ENCODE peak calls at places on chromosomes 6 and 20, in six cellular contexts. U is cardiac fibroblast, G is heart right ventricle, B is upper lobe of left lung, R is HFFc6, Z is K562. Y is an unnamed sample.

GRCh38 chr6:83183082-83183828 is 9.8 kb downstream of the PGM3 start:
- DNase-seq in U (peak), R (peak), B (no peak), Z (no peak), G (no peak), Y (peak)

GRCh38 chr6:106674541-106675229 is 45.3 kb downstream of the QRSL1 start:
- DNase-seq in B (no peak), G (no peak), R (no peak), U (no peak), Z (no peak), Y (no peak)

GRCh38 chr6:108966236-108966635 is 118.0 kb downstream of the ARMC2 start:
- DNase-seq in Z (no peak), B (no peak), R (no peak), G (no peak), U (no peak), Y (no peak)

GRCh38 chr6:95543798-95544197 is 33.5 kb upstream of the MANEA start:
- DNase-seq in B (no peak), R (no peak), U (no peak), G (no peak), Z (no peak), Y (no peak)

GRCh38 chr6:165747963-165748362 is 84.9 kb upstream of the PDE10A start:
- DNase-seq in B (no peak), G (no peak), Z (no peak), R (no peak), U (no peak), Y (no peak)

GRCh38 chr6:16337280-16337975 is 99.0 kb downstream of the GMPR start:
- DNase-seq in U (peak), B (peak), G (peak), Z (no peak), R (peak), Y (peak)

GRCh38 chr6:11754625-11755289 is 23.8 kb downstream of the ADTRP start:
- DNase-seq in R (peak), Z (no peak), G (no peak), U (no peak), B (no peak), Y (peak)

GRCh38 chr20:8423482-8423881 is 291.4 kb downstream of the PLCB1 start:
- DNase-seq in U (no peak), B (no peak), R (no peak), Z (no peak), G (no peak), Y (no peak)

GRCh38 chr6:111810321-111811235 is 62.7 kb downstream of the FYN start:
- DNase-seq in G (no peak), B (no peak), U (no peak), R (no peak), Z (no peak), Y (no peak)

GRCh38 chr6:120354452-120355098 is 979.7 kb downstream of the TBC1D32 start:
- DNase-seq in Z (no peak), R (no peak), U (no peak), G (no peak), B (no peak), Y (no peak)

GRCh38 chr20:58523072-58523681 is 8.0 kb upstream of the APCDD1L start:
- DNase-seq in U (no peak), B (no peak), G (no peak), Z (no peak), R (no peak), Y (peak)

GRCh38 chr6:130152908-130153510 is 69.7 kb downstream of the SAMD3 start:
- DNase-seq in B (no peak), G (no peak), Z (no peak), R (no peak), U (no peak), Y (no peak)

GRCh38 chr6:44665683-44666082 is 278.2 kb downstream of the CDC5L start:
- DNase-seq in R (no peak), B (no peak), G (no peak), U (peak), Z (no peak), Y (no peak)

GRCh38 chr6:158819977-158820632 is 937 bp upstream of the EZR start:
- DNase-seq in G (no peak), R (peak), Z (no peak), U (peak), B (no peak), Y (peak)

GRCh38 chr6:82906489-82906888 is 159.2 kb downstream of the UBE3D start:
- DNase-seq in Z (no peak), R (no peak), B (no peak), U (peak), G (no peak), Y (peak)

GRCh38 chr20:22333885-22334545 is 250.4 kb downstream of the FOXA2 start:
- DNase-seq in U (peak), Z (peak), B (peak), R (peak), G (peak), Y (peak)

GRCh38 chr20:40606660-40607059 is 82.4 kb downstream of the MAFB start:
- DNase-seq in G (no peak), B (no peak), R (no peak), U (peak), Z (no peak), Y (no peak)

GRCh38 chr6:139337830-139338229 is 36.6 kb downstream of the CITED2 start:
- DNase-seq in B (no peak), R (no peak), Z (no peak), U (no peak), G (no peak), Y (no peak)

GRCh38 chr6:29976588-29977424 is 34.5 kb downstream of the HLA-A start:
- DNase-seq in B (peak), U (peak), Z (peak), G (peak), R (peak), Y (peak)
- TF ChIP-seq CTCF in B (no peak), U (peak), Z (peak), G (peak), R (peak), Y (peak)

DNA sequence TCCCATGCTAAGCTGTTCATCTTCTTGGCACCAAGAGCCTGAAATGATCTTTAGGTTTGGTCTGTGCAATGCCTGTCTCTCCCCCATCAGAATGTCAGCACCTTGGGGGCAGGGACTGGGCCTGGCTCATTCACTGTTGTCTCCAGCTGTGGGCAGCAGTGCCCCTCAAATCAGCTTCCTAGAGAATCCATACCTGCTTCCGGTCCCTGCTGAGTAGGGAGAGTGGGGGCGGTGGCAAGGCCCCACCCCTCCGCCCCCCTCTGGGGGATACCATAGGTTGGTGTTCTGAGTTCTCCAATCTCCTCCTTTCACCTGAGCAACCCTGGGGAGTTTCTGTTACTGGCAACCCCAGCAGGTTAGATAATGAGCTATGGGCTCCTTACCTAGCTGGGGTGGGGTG is 19.2 kb upstream of the SPDEF start:
- DNase-seq in R (no peak), B (no peak), U (no peak), G (no peak), Z (peak), Y (no peak)
- TF ChIP-seq CTCF in R (no peak), B (no peak), U (no peak), G (no peak), Z (peak), Y (no peak)

DNA sequence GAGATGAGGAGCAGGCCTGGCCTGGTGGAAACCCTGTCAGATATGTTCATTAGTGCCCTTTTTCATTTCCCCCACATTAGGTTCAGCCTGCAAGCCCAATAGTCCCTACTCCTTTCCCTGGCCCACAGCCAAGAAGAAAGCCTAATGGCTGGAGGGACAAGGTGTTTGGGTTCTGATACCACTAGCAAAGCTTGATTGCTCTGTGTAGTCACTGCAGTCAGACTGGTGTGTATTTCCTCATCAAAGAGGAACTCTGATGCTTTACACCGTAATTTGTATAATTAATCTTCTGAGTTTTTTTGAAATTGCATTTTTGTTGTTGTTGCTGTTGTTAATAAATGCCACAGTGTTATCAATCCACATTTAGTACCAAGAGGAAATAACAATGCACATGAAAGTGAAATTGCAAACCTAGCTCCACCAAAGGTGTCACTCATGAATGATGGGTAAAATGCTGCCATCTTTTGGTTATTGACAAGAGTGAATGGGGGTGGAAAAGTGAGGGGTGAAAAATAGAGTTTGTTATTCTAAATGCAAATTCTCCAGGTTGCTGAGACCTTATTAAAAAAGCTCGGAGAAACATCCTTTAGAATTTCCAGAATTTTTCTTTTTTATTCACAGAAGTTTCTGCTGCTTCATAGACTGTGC is 320.2 kb upstream of the POU3F2 start:
- DNase-seq in G (no peak), U (no peak), Z (no peak), R (no peak), B (no peak), Y (no peak)
- TF ChIP-seq CTCF in G (no peak), U (no peak), Z (no peak), R (no peak), B (no peak), Y (no peak)

GRCh38 chr6:100132005-100132404 is 138.0 kb upstream of the MCHR2 start:
- DNase-seq in R (no peak), U (no peak), G (no peak), B (no peak), Z (no peak), Y (no peak)

GRCh38 chr6:100121854-100122609 is 128.0 kb upstream of the MCHR2 start:
- DNase-seq in B (no peak), G (no peak), R (no peak), Z (no peak), U (no peak), Y (no peak)

GRCh38 chr6:100130630-100131029 is 136.6 kb upstream of the MCHR2 start:
- DNase-seq in R (no peak), Z (no peak), G (no peak), B (no peak), U (no peak), Y (no peak)

GRCh38 chr6:100126682-100127484 is 132.9 kb upstream of the MCHR2 start:
- DNase-seq in G (no peak), R (no peak), U (peak), B (no peak), Z (no peak), Y (no peak)
- TF ChIP-seq CTCF in G (no peak), R (no peak), U (no peak), B (no peak), Z (no peak), Y (no peak)

DNA sequence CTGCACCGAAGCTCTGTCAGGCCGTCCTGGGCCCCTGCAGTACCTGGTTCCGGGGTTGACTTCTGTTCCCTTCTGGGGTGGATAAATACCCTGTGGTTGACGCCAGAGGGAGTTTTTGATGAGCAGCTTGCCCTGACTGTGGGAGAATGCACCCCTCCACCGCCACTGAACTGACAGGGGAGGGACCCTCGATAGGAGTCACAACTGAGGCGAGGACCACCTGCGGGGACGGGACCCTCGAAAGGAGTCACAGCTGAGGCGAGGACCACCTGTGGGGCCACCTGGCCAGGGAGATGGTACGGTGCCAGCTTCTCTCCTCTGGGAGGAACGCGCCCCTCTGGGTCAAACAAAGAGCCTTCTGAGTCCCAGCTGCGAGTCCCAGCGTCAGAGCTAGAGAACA is 100.1 kb upstream of the FRMD1 start:
- DNase-seq in B (no peak), Z (no peak), U (no peak), G (no peak), R (no peak), Y (no peak)
- TF ChIP-seq CTCF in B (no peak), Z (peak), U (no peak), G (no peak), R (no peak), Y (no peak)

DNA sequence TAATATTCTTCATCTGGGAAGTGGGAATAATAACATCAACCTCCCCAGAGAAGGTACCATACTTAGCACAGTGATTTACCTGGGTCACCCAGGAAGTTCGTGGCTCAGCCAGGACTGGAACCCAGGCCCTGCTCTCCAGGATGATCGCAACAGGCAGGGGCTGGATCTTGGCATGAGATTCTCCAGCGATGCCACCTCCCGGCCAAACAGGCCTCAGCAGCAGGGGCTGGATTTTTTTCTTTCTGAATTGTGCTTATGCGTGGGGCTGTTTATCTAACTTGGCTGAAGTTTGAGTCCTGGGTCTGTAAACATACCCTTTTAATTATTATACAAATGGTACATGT is 129.5 kb upstream of the PTPN1 start:
- DNase-seq in R (peak), U (peak), G (no peak), B (no peak), Z (no peak), Y (peak)
- TF ChIP-seq CTCF in R (peak), U (peak), G (peak), B (peak), Z (peak), Y (peak)

GRCh38 chr20:4045082-4045481 is 29.7 kb upstream of the RNF24 start:
- DNase-seq in B (no peak), U (no peak), R (no peak), Z (no peak), G (no peak), Y (no peak)

GRCh38 chr20:4040283-4041179 is 25.2 kb upstream of the RNF24 start:
- DNase-seq in B (no peak), R (no peak), Z (no peak), G (no peak), U (peak), Y (peak)

GRCh38 chr20:4043801-4044200 is 28.4 kb upstream of the RNF24 start:
- DNase-seq in G (no peak), R (no peak), B (no peak), Z (no peak), U (no peak), Y (no peak)

GRCh38 chr20:4043329-4043728 is 28.0 kb upstream of the RNF24 start:
- DNase-seq in G (no peak), U (no peak), Z (no peak), B (no peak), R (no peak), Y (no peak)

GRCh38 chr20:4041748-4042411 is 26.5 kb upstream of the RNF24 start:
- DNase-seq in G (no peak), R (peak), B (peak), U (peak), Z (peak), Y (peak)
- TF ChIP-seq CTCF in G (no peak), R (no peak), B (no peak), U (no peak), Z (no peak), Y (no peak)

DNA sequence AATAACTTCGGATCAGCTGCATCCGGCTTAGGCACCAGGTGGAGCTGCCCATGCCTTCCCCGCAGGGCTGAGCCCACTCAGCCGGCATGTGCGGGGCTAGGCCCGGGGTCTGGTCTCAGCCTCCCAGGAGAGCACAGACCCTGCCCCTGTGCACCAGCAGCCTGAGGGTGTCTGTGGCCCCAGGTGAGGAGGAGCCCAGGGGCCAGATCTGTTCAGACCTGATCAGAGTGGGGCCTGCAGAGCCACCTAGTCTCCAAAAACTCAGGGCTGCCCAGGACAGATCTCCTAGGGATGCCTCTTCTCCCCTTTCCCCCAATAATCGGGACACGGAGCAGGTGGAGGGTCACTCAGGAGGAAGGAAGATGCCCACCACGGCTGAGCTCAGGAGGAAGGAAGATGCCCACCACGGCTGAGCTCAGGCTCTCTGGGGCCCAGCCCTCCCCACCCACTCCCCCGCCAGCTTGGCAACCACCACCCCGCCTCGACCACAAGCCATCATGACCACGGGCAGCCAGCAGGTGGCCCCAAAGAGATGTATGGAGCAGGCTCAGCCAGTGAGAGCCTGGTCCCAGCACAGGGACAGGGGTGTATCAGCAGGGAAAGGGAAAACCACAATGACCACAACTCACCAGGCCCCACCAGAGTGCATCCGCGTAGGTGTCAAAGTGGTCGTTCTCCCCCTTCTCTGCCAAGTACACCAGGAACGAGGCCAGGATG is 30.5 kb downstream of the KCNQ2 start:
- DNase-seq in R (peak), U (peak), G (peak), B (peak), Z (no peak), Y (peak)
- TF ChIP-seq CTCF in R (peak), U (peak), G (peak), B (no peak), Z (peak), Y (peak)

DNA sequence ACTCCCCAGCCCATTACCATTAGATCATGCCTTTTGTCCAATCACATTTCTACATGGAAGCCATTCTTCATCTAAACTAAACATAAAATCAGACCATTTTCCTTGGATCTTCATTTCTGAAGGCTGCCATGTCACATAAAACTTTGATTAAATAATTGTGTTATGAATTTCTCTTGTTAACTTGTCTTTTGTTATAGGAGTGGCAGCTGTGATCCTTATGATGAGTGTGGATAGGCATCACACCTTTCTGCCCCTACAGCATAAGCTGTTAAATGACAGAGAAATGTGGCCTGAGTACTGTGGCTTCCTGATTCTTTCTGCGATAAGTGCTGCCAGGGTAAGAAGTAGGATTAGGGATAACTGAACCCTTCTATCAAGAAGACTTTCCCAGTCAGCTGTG is 247.1 kb upstream of the MOCS1 start:
- DNase-seq in Z (no peak), R (no peak), G (no peak), B (no peak), U (no peak), Y (no peak)
- TF ChIP-seq CTCF in Z (no peak), R (no peak), G (no peak), B (no peak), U (no peak), Y (no peak)

GRCh38 chr20:35001596-35002362 is 46.1 kb downstream of the MYH7B start:
- DNase-seq in R (no peak), B (no peak), U (no peak), Z (no peak), G (no peak), Y (no peak)

GRCh38 chr20:35000922-35001595 is 45.4 kb downstream of the MYH7B start:
- DNase-seq in B (no peak), G (no peak), U (no peak), R (no peak), Z (no peak), Y (no peak)

GRCh38 chr20:35003211-35004031 is 47.8 kb downstream of the MYH7B start:
- DNase-seq in R (no peak), U (no peak), Z (no peak), B (peak), G (no peak), Y (no peak)

GRCh38 chr20:35004051-35004725 is 48.5 kb downstream of the MYH7B start:
- DNase-seq in B (peak), R (no peak), G (no peak), Z (no peak), U (no peak), Y (no peak)

DNA sequence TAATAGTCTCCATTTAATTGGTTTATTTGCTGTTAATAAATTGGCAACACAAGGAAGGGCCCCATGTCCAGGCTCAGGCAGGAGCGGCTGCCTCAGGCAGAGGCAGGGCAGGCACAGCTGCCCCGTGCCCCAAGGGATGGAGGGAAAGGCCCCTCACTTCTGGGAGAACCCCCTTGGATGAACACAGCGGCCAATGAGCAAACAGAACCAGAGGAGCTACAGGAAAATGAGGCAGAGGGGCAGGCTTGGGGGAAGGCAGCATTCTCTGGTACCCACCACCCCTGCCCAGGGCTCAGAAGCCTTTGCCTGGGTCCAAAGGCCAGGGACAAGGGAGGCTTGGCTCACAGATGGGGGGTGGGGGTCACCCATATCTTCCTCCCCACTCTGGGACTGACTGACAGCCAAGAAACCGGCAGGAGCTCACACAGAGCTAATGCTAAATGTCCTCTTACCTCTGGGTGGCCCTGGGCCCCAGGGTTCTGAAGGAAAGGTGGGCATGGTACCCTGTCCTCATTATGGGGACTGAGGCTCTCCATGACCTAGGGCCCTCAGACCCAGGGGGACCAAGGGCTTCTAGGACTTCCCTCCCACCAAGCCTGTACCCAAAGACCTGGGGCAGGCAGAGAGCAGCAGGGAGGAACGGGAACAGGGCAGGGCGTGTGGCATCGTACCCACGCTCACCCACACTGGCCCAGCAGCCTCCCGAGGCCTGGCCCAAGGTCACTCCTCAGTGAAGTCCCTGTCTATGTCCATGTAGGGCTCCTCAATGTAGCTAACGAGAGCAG is 47.0 kb downstream of the MYH7B start:
- DNase-seq in R (no peak), B (no peak), Z (no peak), U (no peak), G (no peak), Y (no peak)
- TF ChIP-seq CTCF in R (no peak), B (no peak), Z (no peak), U (no peak), G (no peak), Y (no peak)

Y was measured in fibroblast of the aortic adventitia.